ENCODE peak calls at places on chromosomes 4 and X, in five cellular contexts. D is GM12878, Z is MM.1S, S is IMR-90, I is H1. H is an unnamed sample.
A peak's percentile ranks its signal among the peaks of the same experiment; 100 is the strongest.

GRCh38 chr4:162056947-162057346 is 106.9 kb downstream of the FSTL5 start:
- DNase-seq in I (no peak), D (no peak), S (no peak), Z (no peak), H (no peak)

GRCh38 chrX:97668126-97668525 is 784.4 kb downstream of the RPA4 start:
- DNase-seq in S (no peak), I (no peak), D (no peak), Z (no peak), H (no peak)

GRCh38 chrX:7233632-7234406 is 85.9 kb upstream of the PUDP start:
- DNase-seq in Z (no peak), D (no peak), S (no peak), I (no peak), H (no peak)

GRCh38 chrX:49106930-49107329 is 16.6 kb downstream of the GPKOW start:
- DNase-seq in S (peak; percentile 52), Z (no peak), D (no peak), I (no peak), H (peak; percentile 68)

GRCh38 chr4:185500035-185500434 is 28.5 kb upstream of the CCDC110 start:
- DNase-seq in S (no peak), Z (no peak), D (no peak), I (no peak), H (no peak)

GRCh38 chr4:101074326-101074725 is 273.0 kb downstream of the PPP3CA start:
- DNase-seq in S (no peak), Z (no peak), D (no peak), I (no peak), H (no peak)

GRCh38 chrX:44462851-44463250 is 79.8 kb downstream of the FUNDC1 start:
- DNase-seq in Z (no peak), S (peak; percentile 4), D (no peak), I (no peak), H (peak; percentile 10)

GRCh38 chrX:68146054-68146453 is 287.2 kb downstream of the OPHN1 start:
- DNase-seq in S (peak; percentile 62), Z (peak; percentile 51), D (no peak), I (no peak), H (peak; percentile 61)

GRCh38 chr4:41150401-41150800 is 63.9 kb downstream of the APBB2 start:
- DNase-seq in Z (no peak), I (no peak), S (no peak), D (no peak), H (no peak)
- H3K4me1 ChIP-seq in Z (peaks cover 19% of the 10 kb centered on the region), I (peaks cover 5% of the 10 kb centered on the region), S (peaks cover 13% of the 10 kb centered on the region), D (peaks cover 14% of the 10 kb centered on the region), H (peaks cover 43% of the 10 kb centered on the region)

DNA sequence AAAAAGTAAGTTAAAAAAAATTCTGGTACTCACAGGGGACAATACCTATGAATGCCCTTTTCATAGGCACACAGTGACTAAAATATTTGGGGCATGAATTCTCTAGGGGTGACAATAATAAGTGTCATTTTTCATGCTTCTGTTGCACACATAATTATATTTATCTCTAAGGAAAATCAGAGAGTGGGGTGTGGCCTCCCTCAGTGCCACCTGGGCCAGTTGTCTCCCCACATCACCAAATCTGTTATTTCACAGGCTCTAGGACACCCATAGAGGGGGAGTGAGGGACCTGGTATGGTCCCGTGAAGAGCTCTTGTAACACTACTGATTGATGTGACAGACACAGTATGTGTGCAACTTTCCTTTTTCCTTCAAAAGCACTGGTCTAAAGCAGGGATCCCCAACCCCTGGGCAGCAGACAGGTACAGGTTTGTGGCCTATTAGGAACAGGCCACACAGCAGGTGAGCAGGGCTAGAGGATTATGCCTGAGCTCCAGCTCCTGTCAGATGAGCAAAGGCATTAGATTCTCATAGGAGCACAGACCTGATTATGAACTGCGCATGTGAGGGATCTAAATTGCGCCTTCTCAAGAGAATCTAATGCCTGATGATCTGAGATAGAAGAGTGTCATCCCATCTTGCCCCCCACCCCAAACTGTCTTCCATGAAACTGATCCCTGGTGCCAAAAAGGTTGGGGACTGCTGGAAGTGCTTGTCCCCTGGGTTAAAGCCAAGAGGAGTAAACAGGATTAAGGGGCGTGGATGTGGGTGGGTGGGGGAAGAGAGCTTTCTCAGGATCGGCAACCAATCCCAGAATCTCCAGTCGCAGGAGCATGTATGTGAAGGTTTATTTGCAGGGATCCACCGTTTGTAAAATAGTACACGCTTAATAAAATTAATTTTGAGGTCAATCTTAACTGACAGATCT is 850 bp downstream of the SLC9B1 start:
- DNase-seq in I (no peak), Z (no peak), D (no peak), S (no peak), H (peak; percentile 72)
- H4K20me1 ChIP-seq in I (no peaks in the 10 kb centered on the region), Z (no peaks in the 10 kb centered on the region), D (no peaks in the 10 kb centered on the region), S (no peaks in the 10 kb centered on the region), H (no peaks in the 10 kb centered on the region)

GRCh38 chr4:2937146-2937857 is 25.9 kb downstream of the NOP14 start:
- DNase-seq in D (peak; percentile 64), Z (no peak), S (no peak), I (no peak), H (no peak)
- H3K4me3 ChIP-seq in D (peak overlapping the region; percentile 97), Z (no peak overlapping the region), S (no peak overlapping the region), I (no peak overlapping the region), H (no peak overlapping the region)

DNA sequence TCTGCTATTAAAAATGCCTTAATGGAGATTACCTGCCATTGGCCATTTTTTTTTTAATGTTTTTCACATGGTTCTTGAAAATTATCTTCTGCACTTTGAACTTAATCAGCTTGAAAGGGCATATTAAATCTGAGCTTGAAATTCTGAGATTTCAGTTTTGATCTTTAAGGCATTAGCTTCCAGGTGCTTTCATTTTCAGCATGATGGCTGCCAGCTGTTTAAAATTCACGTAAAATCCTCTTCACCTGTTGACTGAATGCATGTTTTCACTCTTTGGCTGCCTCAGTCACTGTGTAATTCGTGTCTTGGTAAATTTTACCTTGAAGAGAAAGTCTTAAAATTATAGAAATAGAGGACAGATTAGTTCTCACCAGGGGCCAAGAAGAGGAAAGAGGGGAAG is 39.6 kb downstream of the SMAD1 start:
- DNase-seq in I (no peak), S (no peak), D (no peak), Z (peak; percentile 62), H (no peak)
- H3K4me1 ChIP-seq in I (no peaks in the 10 kb centered on the region), S (peaks cover 3% of the 10 kb centered on the region), D (peaks cover 16% of the 10 kb centered on the region), Z (peaks cover 30% of the 10 kb centered on the region), H (peaks cover 17% of the 10 kb centered on the region)

DNA sequence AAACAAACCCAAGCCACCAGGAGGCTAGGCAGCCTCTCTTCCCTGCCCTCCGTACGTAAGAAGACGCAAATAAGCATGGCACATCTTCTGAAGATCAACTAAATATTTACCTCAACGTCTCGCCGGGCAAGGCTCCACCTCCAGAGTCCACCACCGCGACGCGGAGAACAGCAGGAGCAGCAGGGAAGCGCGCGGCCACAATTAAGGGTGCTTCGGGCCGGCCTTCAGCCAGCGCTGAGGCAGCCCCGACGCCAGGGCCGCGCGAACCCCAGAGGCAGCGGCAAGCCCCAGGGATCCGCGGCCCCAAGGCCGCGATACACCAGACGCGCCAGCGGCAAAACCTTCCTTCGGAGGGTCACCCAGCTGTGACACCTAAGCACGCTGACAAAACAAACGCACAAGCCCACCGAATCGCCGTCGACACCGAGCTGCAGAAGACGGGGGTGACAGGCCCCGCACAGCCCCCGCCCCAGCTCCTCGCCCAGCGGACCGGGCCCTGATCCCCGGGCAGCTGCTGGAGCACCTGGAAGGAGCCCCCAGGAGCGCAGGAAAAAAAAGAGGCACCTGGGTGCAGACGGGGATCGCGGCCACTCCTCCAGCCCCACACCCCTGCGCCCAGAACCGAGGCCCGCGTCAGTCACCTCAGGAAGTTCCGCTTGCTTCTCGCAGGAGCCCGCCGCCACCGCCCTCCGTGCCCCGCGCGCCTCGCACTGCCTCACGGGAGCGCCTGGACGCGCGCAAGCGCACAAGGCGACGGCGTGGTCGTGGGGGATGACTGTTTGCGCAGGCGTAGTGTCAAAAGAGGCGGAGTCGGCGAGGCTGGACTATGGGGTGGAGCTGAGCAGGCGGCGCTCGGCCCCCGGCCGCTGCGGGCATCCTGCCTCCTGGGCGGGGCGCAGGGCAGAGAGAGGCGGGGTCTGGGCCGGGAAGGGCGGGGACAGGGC is at the start of the genes HAUS3 and POLN:
- DNase-seq in D (peak; percentile 94), S (peak; percentile 96), Z (peak; percentile 98), I (peak; percentile 95), H (peak; percentile 99)
- H4K20me1 ChIP-seq in D (no peaks in the 10 kb centered on the region), S (peaks cover 6% of the 10 kb centered on the region), Z (peaks cover 14% of the 10 kb centered on the region), I (peaks cover 6% of the 10 kb centered on the region), H (peaks cover 3% of the 10 kb centered on the region)